ENCODE peak calls at places on chromosomes 13 and 19, in eight cellular contexts. L, M, R, B, Q, S, F and Y are unnamed samples.

GRCh38 chr19:34124828-34125227 is 47.5 kb upstream of the LSM14A start:
- DNase-seq in L (no peak), M (no peak), R (no peak), B (no peak), Q (no peak), S (peak), F (no peak), Y (no peak)

GRCh38 chr13:31898383-31899071 is 133.0 kb upstream of the FRY start:
- DNase-seq in L (no peak), M (no peak), R (no peak), B (no peak), Q (no peak), S (no peak), F (no peak), Y (no peak)

GRCh38 chr13:35549481-35549880 is 73.0 kb upstream of the MAB21L1 start:
- DNase-seq in L (no peak), M (peak), R (peak), B (peak), Q (peak), S (no peak), F (no peak), Y (no peak)

GRCh38 chr19:18867199-18867598 is 28.8 kb downstream of the CERS1 start:
- DNase-seq in L (no peak), M (no peak), R (no peak), B (no peak), Q (no peak), S (no peak), F (no peak), Y (no peak)

GRCh38 chr13:30081331-30081730 is 226.0 kb downstream of the KATNAL1 start:
- DNase-seq in L (no peak), M (no peak), R (no peak), B (no peak), Q (no peak), S (no peak), F (no peak), Y (no peak)

GRCh38 chr13:96925869-96926628 is 68.2 kb downstream of the OXGR1 start:
- DNase-seq in L (no peak), M (no peak), R (no peak), B (no peak), Q (no peak), S (no peak), F (no peak), Y (no peak)

GRCh38 chr19:12098040-12098439 is 33.5 kb downstream of the ZNF844 start:
- DNase-seq in L (no peak), M (no peak), R (no peak), B (no peak), Q (no peak), S (no peak), F (no peak), Y (no peak)

GRCh38 chr13:31093145-31093885 is 68.4 kb downstream of the HSPH1 start:
- DNase-seq in L (no peak), M (no peak), R (no peak), B (no peak), Q (no peak), S (no peak), F (no peak), Y (no peak)

GRCh38 chr13:78102121-78102677 is 183.6 kb upstream of the EDNRB start:
- DNase-seq in L (no peak), M (peak), R (no peak), B (peak), Q (peak), S (no peak), F (peak), Y (no peak)

GRCh38 chr13:95834134-95834765 is 157.3 kb downstream of the DNAJC3 start:
- DNase-seq in L (peak), M (peak), R (peak), B (peak), Q (peak), S (peak), F (peak), Y (peak)

GRCh38 chr13:109131698-109132257 is 502.4 kb downstream of the MYO16 start:
- DNase-seq in L (no peak), M (peak), R (no peak), B (no peak), Q (peak), S (no peak), F (no peak), Y (no peak)

GRCh38 chr13:43786766-43787517 is at the start of gene ENOX1:
- DNase-seq in L (peak), M (peak), R (peak), B (peak), Q (peak), S (no peak), F (peak), Y (peak)

GRCh38 chr13:100957741-100958140 is 283.1 kb upstream of the TMTC4 start:
- DNase-seq in L (no peak), M (no peak), R (no peak), B (no peak), Q (no peak), S (no peak), F (no peak), Y (no peak)